ENCODE peak calls at places on chromosomes 12 and 14, in five cellular contexts. Y, N, S, G and L are unnamed samples.
A peak's percentile ranks its signal among the peaks of the same experiment; 100 is the strongest.

GRCh38 chr12:64824500-64825142 is at the start of gene TBC1D30:
- DNase-seq in S (peak; percentile 59), G (peak; percentile 48), N (no peak), Y (peak; percentile 28), L (peak; percentile 41)

GRCh38 chr14:51463461-51463860 is 188.2 kb upstream of the FRMD6 start:
- DNase-seq in G (no peak), N (no peak), Y (no peak), S (no peak), L (no peak)

GRCh38 chr14:75876526-75876925 is 105.3 kb downstream of the TGFB3 start:
- DNase-seq in S (no peak), G (no peak), N (no peak), Y (no peak), L (no peak)

GRCh38 chr12:76820888-76821482 is 57.1 kb downstream of the ZDHHC17 start:
- DNase-seq in G (peak; percentile 60), S (peak; percentile 52), Y (peak; percentile 72), N (no peak), L (no peak)

GRCh38 chr14:59464651-59465569 is at the start of gene GPR135:
- DNase-seq in S (peak; percentile 90), Y (peak; percentile 81), N (peak; percentile 18), G (peak; percentile 77), L (peak; percentile 64)

GRCh38 chr12:43858096-43858495 is 22.2 kb downstream of the TMEM117 start:
- DNase-seq in S (no peak), Y (no peak), N (no peak), G (no peak), L (no peak)

GRCh38 chr14:61928300-61928699 is 166.1 kb downstream of the SNAPC1 start:
- DNase-seq in N (no peak), G (no peak), Y (no peak), S (no peak), L (no peak)

GRCh38 chr14:74488788-74489397 is 4.2 kb downstream of the NPC2 start:
- DNase-seq in S (no peak), Y (no peak), G (peak; percentile 25), N (no peak), L (no peak)

GRCh38 chr14:105484069-105484996 is 2.4 kb upstream of the CRIP1 start:
- DNase-seq in N (no peak), Y (no peak), G (no peak), S (no peak), L (no peak)

GRCh38 chr12:104933778-104934177 is 24.3 kb downstream of the SLC41A2 start:
- DNase-seq in G (no peak), S (no peak), N (no peak), Y (no peak), L (no peak)

GRCh38 chr14:33717866-33718265 is 233.0 kb downstream of the EGLN3 start:
- DNase-seq in G (no peak), N (no peak), S (no peak), Y (no peak), L (no peak)

GRCh38 chr12:114476159-114476558 is 70.2 kb upstream of the TBX5 start:
- DNase-seq in G (no peak), N (no peak), Y (peak; percentile 60), S (peak; percentile 60), L (no peak)

GRCh38 chr12:12716845-12717585 is at the start of gene CDKN1B:
- DNase-seq in Y (peak; percentile 84), N (peak; percentile 66), S (peak; percentile 94), G (peak; percentile 96), L (peak; percentile 69)

GRCh38 chr12:13241833-13242232 is 45.3 kb downstream of the EMP1 start:
- DNase-seq in S (no peak), N (no peak), G (no peak), Y (no peak), L (no peak)

GRCh38 chr12:26711072-26711471 is 121.9 kb downstream of the ITPR2 start:
- DNase-seq in S (no peak), N (no peak), G (no peak), Y (no peak), L (no peak)

GRCh38 chr14:32417956-32418552 is 89.0 kb downstream of the AKAP6 start:
- DNase-seq in Y (no peak), S (peak; percentile 61), G (no peak), N (no peak), L (no peak)

GRCh38 chr12:24378548-24379011 is 429.1 kb upstream of the SOX5 start:
- DNase-seq in S (no peak), Y (no peak), G (peak; percentile 72), N (no peak), L (no peak)

GRCh38 chr12:44509471-44509870 is 366.6 kb downstream of the NELL2 start:
- DNase-seq in N (no peak), S (no peak), Y (peak; percentile 62), G (no peak), L (no peak)

GRCh38 chr14:40058916-40059897 is 627.0 kb upstream of the FBXO33 start:
- DNase-seq in G (no peak), N (no peak), S (no peak), Y (peak; percentile 13), L (no peak)